ENCODE peak calls at places on chromosomes 7 and 10, in eight cellular contexts. One of them, this sample, is unnamed.
A peak's percentile ranks its signal among the peaks of the same experiment; 100 is the strongest.

GRCh38 chr10:111128331-111129167 is 51.7 kb downstream of the ADRA2A start:
- DNase-seq in NCI-H69: peak; percentile 5
- DNase-seq in iris pigment epithelial cell: no peak
- DNase-seq in GDM1: no peak
- DNase-seq in astrocyte: peak; percentile 19
- DNase-seq in GM12878: no peak
- DNase-seq in stromal cell of bone marrow: peak; percentile 61
- DNase-seq in neural progenitor cell: no peak
- DNase-seq in this sample: no peak

GRCh38 chr7:64098-64521 is 128.3 kb upstream of the FAM20C start:
- DNase-seq in GM12878: no peak
- DNase-seq in GDM1: no peak
- DNase-seq in neural progenitor cell: peak; percentile 77
- DNase-seq in NCI-H69: peak; percentile 21
- DNase-seq in iris pigment epithelial cell: peak; percentile 70
- DNase-seq in astrocyte: peak; percentile 43
- DNase-seq in stromal cell of bone marrow: peak; percentile 60
- DNase-seq in this sample: no peak

GRCh38 chr7:24440851-24441250 is 132.4 kb upstream of the PALS2 start:
- DNase-seq in GDM1: no peak
- DNase-seq in NCI-H69: no peak
- DNase-seq in astrocyte: no peak
- DNase-seq in stromal cell of bone marrow: no peak
- DNase-seq in iris pigment epithelial cell: no peak
- DNase-seq in neural progenitor cell: no peak
- DNase-seq in GM12878: no peak
- DNase-seq in this sample: no peak

GRCh38 chr10:20622522-20623270 is 274.4 kb downstream of the NEBL start:
- DNase-seq in neural progenitor cell: no peak
- DNase-seq in iris pigment epithelial cell: peak; percentile 56
- DNase-seq in GM12878: no peak
- DNase-seq in NCI-H69: peak; percentile 86
- DNase-seq in astrocyte: peak; percentile 61
- DNase-seq in stromal cell of bone marrow: peak; percentile 40
- DNase-seq in GDM1: no peak
- DNase-seq in this sample: no peak

GRCh38 chr7:23226841-23227450 is 19.6 kb upstream of the GPNMB start:
- DNase-seq in GDM1: peak; percentile 57
- DNase-seq in iris pigment epithelial cell: no peak
- DNase-seq in astrocyte: no peak
- DNase-seq in neural progenitor cell: no peak
- DNase-seq in NCI-H69: no peak
- DNase-seq in stromal cell of bone marrow: no peak
- DNase-seq in GM12878: no peak
- DNase-seq in this sample: no peak

GRCh38 chr10:49362596-49363260 is 33.2 kb downstream of the DRGX start:
- DNase-seq in GM12878: peak; percentile 69
- DNase-seq in NCI-H69: no peak
- DNase-seq in astrocyte: no peak
- DNase-seq in iris pigment epithelial cell: no peak
- DNase-seq in stromal cell of bone marrow: no peak
- DNase-seq in GDM1: no peak
- DNase-seq in neural progenitor cell: no peak
- DNase-seq in this sample: peak; percentile 4

GRCh38 chr7:78472519-78472918 is 673.9 kb downstream of the PHTF2 start:
- DNase-seq in NCI-H69: no peak
- DNase-seq in GM12878: no peak
- DNase-seq in stromal cell of bone marrow: peak; percentile 10
- DNase-seq in neural progenitor cell: no peak
- DNase-seq in iris pigment epithelial cell: peak; percentile 54
- DNase-seq in astrocyte: peak; percentile 52
- DNase-seq in GDM1: no peak
- DNase-seq in this sample: no peak

GRCh38 chr7:40374575-40374974 is 239.8 kb downstream of the SUGCT start:
- DNase-seq in stromal cell of bone marrow: no peak
- DNase-seq in neural progenitor cell: no peak
- DNase-seq in iris pigment epithelial cell: peak; percentile 18
- DNase-seq in NCI-H69: no peak
- DNase-seq in astrocyte: no peak
- DNase-seq in GDM1: no peak
- DNase-seq in GM12878: no peak
- DNase-seq in this sample: no peak

GRCh38 chr10:111656066-111656465 is 527.5 kb downstream of the GPAM start:
- DNase-seq in stromal cell of bone marrow: no peak
- DNase-seq in NCI-H69: no peak
- DNase-seq in GM12878: no peak
- DNase-seq in astrocyte: no peak
- DNase-seq in neural progenitor cell: no peak
- DNase-seq in iris pigment epithelial cell: no peak
- DNase-seq in GDM1: no peak
- DNase-seq in this sample: no peak

GRCh38 chr7:74175270-74175803 is 1.2 kb downstream of the EIF4H start:
- DNase-seq in stromal cell of bone marrow: no peak
- DNase-seq in GM12878: no peak
- DNase-seq in astrocyte: no peak
- DNase-seq in iris pigment epithelial cell: no peak
- DNase-seq in NCI-H69: peak; percentile 30
- DNase-seq in GDM1: no peak
- DNase-seq in neural progenitor cell: peak; percentile 12
- DNase-seq in this sample: no peak

GRCh38 chr10:104327745-104328635 is 10.3 kb downstream of the ITPRIP start:
- DNase-seq in GDM1: no peak
- DNase-seq in GM12878: no peak
- DNase-seq in astrocyte: peak; percentile 87
- DNase-seq in neural progenitor cell: peak; percentile 91
- DNase-seq in NCI-H69: peak; percentile 83
- DNase-seq in iris pigment epithelial cell: peak; percentile 89
- DNase-seq in stromal cell of bone marrow: peak; percentile 86
- DNase-seq in this sample: no peak

GRCh38 chr7:39353615-39354376 is 212.4 kb upstream of the YAE1 start:
- DNase-seq in astrocyte: peak; percentile 84
- DNase-seq in NCI-H69: peak; percentile 95
- DNase-seq in stromal cell of bone marrow: no peak
- DNase-seq in GDM1: no peak
- DNase-seq in iris pigment epithelial cell: peak; percentile 53
- DNase-seq in neural progenitor cell: peak; percentile 81
- DNase-seq in GM12878: no peak
- DNase-seq in this sample: no peak

GRCh38 chr10:100730739-100731602 is 14.4 kb upstream of the PAX2 start:
- DNase-seq in GM12878: peak; percentile 40
- DNase-seq in NCI-H69: no peak
- DNase-seq in iris pigment epithelial cell: no peak
- DNase-seq in astrocyte: no peak
- DNase-seq in stromal cell of bone marrow: no peak
- DNase-seq in neural progenitor cell: peak; percentile 56
- DNase-seq in GDM1: peak; percentile 4
- DNase-seq in this sample: no peak

GRCh38 chr7:3310884-3311283 is 9.8 kb downstream of the SDK1 start:
- DNase-seq in iris pigment epithelial cell: peak; percentile 27
- DNase-seq in neural progenitor cell: no peak
- DNase-seq in stromal cell of bone marrow: no peak
- DNase-seq in GDM1: no peak
- DNase-seq in GM12878: no peak
- DNase-seq in astrocyte: no peak
- DNase-seq in NCI-H69: no peak
- DNase-seq in this sample: no peak

GRCh38 chr7:137970263-137970975 is 31.5 kb downstream of the CREB3L2 start:
- DNase-seq in GDM1: no peak
- DNase-seq in iris pigment epithelial cell: peak; percentile 90
- DNase-seq in astrocyte: peak; percentile 93
- DNase-seq in stromal cell of bone marrow: peak; percentile 59
- DNase-seq in neural progenitor cell: no peak
- DNase-seq in GM12878: no peak
- DNase-seq in NCI-H69: no peak
- DNase-seq in this sample: no peak

GRCh38 chr10:132726951-132727350 is 59.0 kb downstream of the NKX6-2 start:
- DNase-seq in neural progenitor cell: no peak
- DNase-seq in stromal cell of bone marrow: no peak
- DNase-seq in NCI-H69: no peak
- DNase-seq in GM12878: no peak
- DNase-seq in GDM1: no peak
- DNase-seq in astrocyte: no peak
- DNase-seq in iris pigment epithelial cell: no peak
- DNase-seq in this sample: no peak

GRCh38 chr7:79317728-79318127 is 135.7 kb downstream of the MAGI2 start:
- DNase-seq in neural progenitor cell: peak; percentile 4
- DNase-seq in NCI-H69: peak; percentile 82
- DNase-seq in astrocyte: peak; percentile 90
- DNase-seq in GDM1: no peak
- DNase-seq in GM12878: no peak
- DNase-seq in stromal cell of bone marrow: peak; percentile 80
- DNase-seq in iris pigment epithelial cell: peak; percentile 96
- DNase-seq in this sample: no peak

GRCh38 chr10:123669901-123670300 is 3.7 kb downstream of the GPR26 start:
- DNase-seq in astrocyte: no peak
- DNase-seq in GM12878: no peak
- DNase-seq in iris pigment epithelial cell: no peak
- DNase-seq in NCI-H69: no peak
- DNase-seq in GDM1: no peak
- DNase-seq in stromal cell of bone marrow: peak; percentile 6
- DNase-seq in neural progenitor cell: no peak
- DNase-seq in this sample: no peak

GRCh38 chr7:148262721-148263229 is 327.8 kb upstream of the C7orf33 start:
- DNase-seq in neural progenitor cell: peak; percentile 78
- DNase-seq in stromal cell of bone marrow: peak; percentile 15
- DNase-seq in GM12878: no peak
- DNase-seq in iris pigment epithelial cell: peak; percentile 26
- DNase-seq in NCI-H69: peak; percentile 64
- DNase-seq in GDM1: peak; percentile 37
- DNase-seq in astrocyte: no peak
- DNase-seq in this sample: no peak

GRCh38 chr10:44950326-44951225 is 9.0 kb upstream of the RASSF4 start:
- DNase-seq in NCI-H69: no peak
- DNase-seq in stromal cell of bone marrow: no peak
- DNase-seq in GM12878: no peak
- DNase-seq in GDM1: no peak
- DNase-seq in iris pigment epithelial cell: no peak
- DNase-seq in astrocyte: no peak
- DNase-seq in neural progenitor cell: no peak
- DNase-seq in this sample: no peak

GRCh38 chr10:85047170-85047834 is 718.9 kb downstream of the CCSER2 start:
- DNase-seq in iris pigment epithelial cell: no peak
- DNase-seq in astrocyte: no peak
- DNase-seq in NCI-H69: no peak
- DNase-seq in GM12878: no peak
- DNase-seq in stromal cell of bone marrow: no peak
- DNase-seq in GDM1: no peak
- DNase-seq in neural progenitor cell: no peak
- DNase-seq in this sample: no peak

GRCh38 chr10:99941942-99942835 is 67.6 kb downstream of the DNMBP start:
- DNase-seq in neural progenitor cell: no peak
- DNase-seq in GM12878: no peak
- DNase-seq in astrocyte: peak; percentile 97
- DNase-seq in GDM1: no peak
- DNase-seq in stromal cell of bone marrow: no peak
- DNase-seq in NCI-H69: no peak
- DNase-seq in iris pigment epithelial cell: peak; percentile 96
- DNase-seq in this sample: no peak

GRCh38 chr10:97656777-97657176 is 16.3 kb downstream of the PI4K2A start:
- DNase-seq in iris pigment epithelial cell: no peak
- DNase-seq in stromal cell of bone marrow: no peak
- DNase-seq in NCI-H69: no peak
- DNase-seq in GDM1: no peak
- DNase-seq in astrocyte: no peak
- DNase-seq in neural progenitor cell: no peak
- DNase-seq in GM12878: no peak
- DNase-seq in this sample: no peak

GRCh38 chr7:128242661-128243060 is 1.6 kb downstream of the LEP start:
- DNase-seq in iris pigment epithelial cell: no peak
- DNase-seq in stromal cell of bone marrow: no peak
- DNase-seq in NCI-H69: no peak
- DNase-seq in neural progenitor cell: no peak
- DNase-seq in GM12878: no peak
- DNase-seq in astrocyte: no peak
- DNase-seq in GDM1: no peak
- DNase-seq in this sample: no peak

GRCh38 chr10:48399056-48399541 is 92.6 kb downstream of the MAPK8 start:
- DNase-seq in GDM1: no peak
- DNase-seq in astrocyte: peak; percentile 10
- DNase-seq in NCI-H69: no peak
- DNase-seq in stromal cell of bone marrow: no peak
- DNase-seq in GM12878: no peak
- DNase-seq in iris pigment epithelial cell: peak; percentile 29
- DNase-seq in neural progenitor cell: peak; percentile 16
- DNase-seq in this sample: no peak

GRCh38 chr7:44998153-44998871 is 1.7 kb upstream of the CCM2 start:
- DNase-seq in GM12878: no peak
- DNase-seq in iris pigment epithelial cell: no peak
- DNase-seq in GDM1: no peak
- DNase-seq in stromal cell of bone marrow: no peak
- DNase-seq in astrocyte: no peak
- DNase-seq in NCI-H69: no peak
- DNase-seq in neural progenitor cell: no peak
- DNase-seq in this sample: no peak

GRCh38 chr10:112615269-112615668 is 168.3 kb downstream of the VTI1A start:
- DNase-seq in NCI-H69: no peak
- DNase-seq in astrocyte: no peak
- DNase-seq in neural progenitor cell: no peak
- DNase-seq in iris pigment epithelial cell: no peak
- DNase-seq in GDM1: no peak
- DNase-seq in GM12878: no peak
- DNase-seq in stromal cell of bone marrow: no peak
- DNase-seq in this sample: no peak

GRCh38 chr7:129575699-129576098 is 35.8 kb upstream of the NRF1 start:
- DNase-seq in stromal cell of bone marrow: no peak
- DNase-seq in GDM1: no peak
- DNase-seq in astrocyte: no peak
- DNase-seq in neural progenitor cell: no peak
- DNase-seq in GM12878: no peak
- DNase-seq in iris pigment epithelial cell: no peak
- DNase-seq in NCI-H69: no peak
- DNase-seq in this sample: no peak

GRCh38 chr10:14413583-14413982 is 82.9 kb upstream of the FRMD4A start:
- DNase-seq in NCI-H69: no peak
- DNase-seq in astrocyte: no peak
- DNase-seq in neural progenitor cell: no peak
- DNase-seq in GDM1: no peak
- DNase-seq in GM12878: no peak
- DNase-seq in stromal cell of bone marrow: no peak
- DNase-seq in iris pigment epithelial cell: no peak
- DNase-seq in this sample: no peak

GRCh38 chr10:816958-817357 is 114.5 kb downstream of the LARP4B start:
- DNase-seq in iris pigment epithelial cell: no peak
- DNase-seq in stromal cell of bone marrow: no peak
- DNase-seq in astrocyte: no peak
- DNase-seq in neural progenitor cell: no peak
- DNase-seq in GM12878: no peak
- DNase-seq in GDM1: no peak
- DNase-seq in NCI-H69: no peak
- DNase-seq in this sample: no peak

GRCh38 chr10:67098460-67098859 is 172.6 kb downstream of the LRRTM3 start:
- DNase-seq in GDM1: no peak
- DNase-seq in stromal cell of bone marrow: no peak
- DNase-seq in GM12878: no peak
- DNase-seq in iris pigment epithelial cell: no peak
- DNase-seq in NCI-H69: peak; percentile 49
- DNase-seq in astrocyte: peak; percentile 20
- DNase-seq in neural progenitor cell: peak; percentile 63
- DNase-seq in this sample: no peak

GRCh38 chr7:156640949-156641485 is 443 bp downstream of the RNF32 start:
- DNase-seq in GDM1: no peak
- DNase-seq in neural progenitor cell: no peak
- DNase-seq in NCI-H69: peak; percentile 85
- DNase-seq in iris pigment epithelial cell: peak; percentile 48
- DNase-seq in GM12878: no peak
- DNase-seq in stromal cell of bone marrow: no peak
- DNase-seq in astrocyte: peak; percentile 49
- DNase-seq in this sample: no peak

GRCh38 chr10:129780901-129781795 is 182.9 kb downstream of the EBF3 start:
- DNase-seq in GDM1: no peak
- DNase-seq in GM12878: no peak
- DNase-seq in stromal cell of bone marrow: no peak
- DNase-seq in neural progenitor cell: no peak
- DNase-seq in iris pigment epithelial cell: no peak
- DNase-seq in NCI-H69: no peak
- DNase-seq in astrocyte: no peak
- DNase-seq in this sample: no peak